ENCODE peak calls at places on chromosomes 7 and 10, in seven cellular contexts. J, U, D, V, T, G and O are unnamed samples.

GRCh38 chr7:103851357-103851756 is 138.1 kb downstream of the RELN start:
- DNase-seq in J (no peak), G (peak; percentile 40), D (peak; percentile 13), U (peak; percentile 44), T (no peak), V (peak; percentile 34), O (no peak)

GRCh38 chr10:78863121-78863520 is 205.6 kb upstream of the ZMIZ1 start:
- DNase-seq in V (no peak), J (no peak), U (no peak), D (no peak), G (no peak), T (no peak), O (no peak)

GRCh38 chr10:99276848-99277486 is 41.3 kb upstream of the HPSE2 start:
- DNase-seq in J (peak; percentile 53), D (peak; percentile 35), G (peak; percentile 22), V (peak; percentile 37), U (peak; percentile 6), T (no peak), O (no peak)

GRCh38 chr10:93147281-93147680 is 73.6 kb downstream of the CYP26A1 start:
- DNase-seq in D (no peak), T (no peak), G (no peak), J (no peak), U (no peak), V (no peak), O (no peak)

GRCh38 chr7:24959735-24960485 is 20.1 kb downstream of the OSBPL3 start:
- DNase-seq in V (peak; percentile 38), G (no peak), U (no peak), D (no peak), J (no peak), T (no peak), O (no peak)

GRCh38 chr7:70259497-70259896 is 661.2 kb downstream of the AUTS2 start:
- DNase-seq in T (no peak), V (no peak), J (no peak), G (peak; percentile 10), U (peak; percentile 28), D (no peak), O (no peak)

GRCh38 chr10:82981137-82981723 is 1106.2 kb downstream of the NRG3 start:
- DNase-seq in U (peak; percentile 86), J (no peak), G (peak; percentile 29), V (peak; percentile 57), T (no peak), D (no peak), O (no peak)

GRCh38 chr7:155166108-155166507 is 96.0 kb downstream of the HTR5A start:
- DNase-seq in V (peak; percentile 7), D (no peak), G (no peak), T (no peak), U (no peak), J (no peak), O (no peak)

GRCh38 chr10:100896876-100897461 is 15.8 kb upstream of the SLF2 start:
- DNase-seq in T (no peak), J (no peak), D (peak; percentile 31), V (peak; percentile 17), G (no peak), U (no peak), O (no peak)

GRCh38 chr10:58868736-58869435 is 307.6 kb upstream of the PHYHIPL start:
- DNase-seq in J (no peak), U (no peak), G (no peak), V (peak; percentile 56), T (no peak), D (no peak), O (no peak)

GRCh38 chr10:80252296-80252887 is 37.1 kb downstream of the MAT1A start:
- DNase-seq in U (no peak), J (no peak), D (no peak), T (no peak), V (no peak), G (no peak), O (no peak)

GRCh38 chr10:5628798-5629788 is 37.3 kb downstream of the ASB13 start:
- DNase-seq in G (peak; percentile 44), V (peak; percentile 61), D (no peak), T (no peak), J (peak; percentile 39), U (peak; percentile 61), O (no peak)

GRCh38 chr7:16743207-16743606 is 10.3 kb upstream of the TSPAN13 start:
- DNase-seq in T (no peak), D (no peak), V (peak; percentile 32), G (peak; percentile 54), U (no peak), J (no peak), O (no peak)

GRCh38 chr10:93580824-93581223 is 14.4 kb downstream of the FFAR4 start:
- DNase-seq in V (peak; percentile 34), U (peak; percentile 16), J (no peak), D (peak; percentile 35), T (no peak), G (peak; percentile 10), O (no peak)

GRCh38 chr10:133396035-133396624 is 2.2 kb downstream of the MTG1 start:
- DNase-seq in G (no peak), U (no peak), D (no peak), T (no peak), J (no peak), V (no peak), O (no peak)

GRCh38 chr10:129055966-129056365 is 411.1 kb upstream of the MGMT start:
- DNase-seq in U (no peak), T (no peak), G (no peak), V (no peak), J (no peak), D (no peak), O (no peak)

GRCh38 chr10:96264938-96265337 is 6.4 kb downstream of the BLNK start:
- DNase-seq in G (no peak), D (no peak), J (no peak), U (no peak), V (no peak), T (no peak), O (no peak)

GRCh38 chr7:75928600-75928939 is 13.6 kb downstream of the POR start:
- DNase-seq in D (no peak), V (peak; percentile 18), J (no peak), G (no peak), U (no peak), T (peak; percentile 31), O (no peak)

GRCh38 chr7:55556031-55556430 is 16.3 kb downstream of the VOPP1 start:
- DNase-seq in V (no peak), T (no peak), U (no peak), G (no peak), D (no peak), J (no peak), O (no peak)

GRCh38 chr10:32163076-32163773 is 107.0 kb upstream of the KIF5B start:
- DNase-seq in J (no peak), T (no peak), V (peak; percentile 54), D (no peak), U (no peak), G (no peak), O (no peak)

GRCh38 chr10:133274751-133275682 is 1.7 kb downstream of the ADAM8 start:
- DNase-seq in J (peak; percentile 73), U (no peak), T (peak; percentile 84), G (no peak), D (no peak), V (no peak), O (peak; percentile 45)

GRCh38 chr7:99079104-99079503 is 64.8 kb downstream of the SMURF1 start:
- DNase-seq in D (no peak), J (no peak), U (no peak), V (peak; percentile 37), G (no peak), T (no peak), O (no peak)

GRCh38 chr10:83545901-83546391 is 593.4 kb upstream of the GHITM start:
- DNase-seq in T (no peak), V (no peak), U (peak; percentile 6), G (peak; percentile 56), D (no peak), J (no peak), O (no peak)

GRCh38 chr10:95211606-95212279 is 17.7 kb downstream of the ACSM6 start:
- DNase-seq in U (no peak), T (no peak), V (peak; percentile 73), J (no peak), G (no peak), D (no peak), O (no peak)

GRCh38 chr10:26048756-26049155 is 114.7 kb downstream of the MYO3A start:
- DNase-seq in D (no peak), U (no peak), J (no peak), G (no peak), V (no peak), T (no peak), O (no peak)

GRCh38 chr7:11665381-11665780 is 166.6 kb downstream of the THSD7A start:
- DNase-seq in J (no peak), U (no peak), V (no peak), D (no peak), T (no peak), G (no peak), O (no peak)

GRCh38 chr10:88042162-88043100 is 179.0 kb downstream of the PTEN start:
- DNase-seq in V (peak; percentile 91), J (no peak), T (no peak), U (peak; percentile 31), G (peak; percentile 80), D (no peak), O (no peak)

GRCh38 chr10:8245131-8246117 is 190.9 kb downstream of the GATA3 start:
- DNase-seq in V (no peak), J (no peak), G (peak; percentile 33), T (no peak), D (no peak), U (no peak), O (no peak)

GRCh38 chr7:25353744-25354143 is 125.5 kb upstream of the NPVF start:
- DNase-seq in D (no peak), J (no peak), U (no peak), V (no peak), T (no peak), G (no peak), O (no peak)

GRCh38 chr7:143362126-143362961 is at the start of gene FAM131B:
- DNase-seq in J (no peak), T (no peak), V (peak; percentile 47), U (no peak), G (peak; percentile 12), D (peak; percentile 66), O (no peak)